ENCODE peak calls at places on chromosomes 2 and 18, in five cellular contexts. D, L, V, N and I are unnamed samples.

GRCh38 chr2:75100691-75101236 is 98.6 kb downstream of the TACR1 start:
- DNase-seq in D (no peak), L (no peak), V (peak), N (no peak), I (no peak)

GRCh38 chr2:98127229-98127989 is 40.4 kb downstream of the VWA3B start:
- DNase-seq in D (no peak), L (no peak), V (no peak), N (peak), I (no peak)

GRCh38 chr2:11393711-11394236 is 49.3 kb upstream of the ROCK2 start:
- DNase-seq in D (no peak), L (no peak), V (no peak), N (no peak), I (no peak)

GRCh38 chr2:128425731-128426620 is 107.3 kb upstream of the HS6ST1 start:
- DNase-seq in D (peak), L (no peak), V (peak), N (peak), I (no peak)

GRCh38 chr2:136139601-136140000 is 21.7 kb upstream of the CXCR4 start:
- DNase-seq in D (no peak), L (no peak), V (no peak), N (no peak), I (no peak)

GRCh38 chr2:237699870-237700582 is 72.6 kb downstream of the LRRFIP1 start:
- DNase-seq in D (no peak), L (no peak), V (no peak), N (no peak), I (no peak)

GRCh38 chr2:122519366-122519765 is 763.9 kb downstream of the TSN start:
- DNase-seq in D (no peak), L (no peak), V (no peak), N (no peak), I (no peak)

GRCh38 chr2:102070058-102070642 is 72.4 kb upstream of the IL1R1 start:
- DNase-seq in D (no peak), L (no peak), V (no peak), N (no peak), I (no peak)

GRCh38 chr2:187580462-187581124 is 26.4 kb upstream of the TFPI start:
- DNase-seq in D (no peak), L (no peak), V (peak), N (peak), I (no peak)

GRCh38 chr2:57490746-57491145 is 555.9 kb upstream of the VRK2 start:
- DNase-seq in D (no peak), L (no peak), V (no peak), N (peak), I (no peak)

GRCh38 chr2:12547771-12548170 is 169.0 kb upstream of the TRIB2 start:
- DNase-seq in D (no peak), L (no peak), V (no peak), N (no peak), I (no peak)

GRCh38 chr18:13562494-13563029 is 163.8 kb downstream of the FAM210A start:
- DNase-seq in D (no peak), L (no peak), V (no peak), N (no peak), I (no peak)

GRCh38 chr2:56227811-56228210 is 44.0 kb downstream of the CCDC85A start:
- DNase-seq in D (no peak), L (no peak), V (no peak), N (no peak), I (no peak)

GRCh38 chr2:224098473-224098872 is 59.4 kb upstream of the SERPINE2 start:
- DNase-seq in D (no peak), L (no peak), V (no peak), N (no peak), I (no peak)

GRCh38 chr18:59267511-59268126 is 5.6 kb downstream of the RAX start:
- DNase-seq in D (no peak), L (no peak), V (no peak), N (no peak), I (no peak)

GRCh38 chr2:239514753-239515152 is 113.9 kb upstream of the HDAC4 start:
- DNase-seq in D (no peak), L (no peak), V (no peak), N (no peak), I (no peak)

GRCh38 chr2:20496477-20496876 is 49.6 kb downstream of the RHOB start:
- DNase-seq in D (no peak), L (no peak), V (no peak), N (no peak), I (no peak)

GRCh38 chr2:216222650-216223352 is 113.7 kb downstream of the XRCC5 start:
- DNase-seq in D (no peak), L (no peak), V (no peak), N (peak), I (no peak)

GRCh38 chr2:188142636-188143035 is 149.0 kb upstream of the GULP1 start:
- DNase-seq in D (no peak), L (no peak), V (no peak), N (peak), I (no peak)

GRCh38 chr18:51194604-51195003 is 2.9 kb downstream of the MEX3C start:
- DNase-seq in D (no peak), L (no peak), V (no peak), N (no peak), I (no peak)

GRCh38 chr2:196537311-196537710 is 102.2 kb upstream of the CCDC150 start:
- DNase-seq in D (no peak), L (no peak), V (no peak), N (no peak), I (no peak)

GRCh38 chr2:15938803-15939555 is 1.4 kb upstream of the MYCN start:
- DNase-seq in D (no peak), L (no peak), V (no peak), N (no peak), I (no peak)

GRCh38 chr2:60275958-60276357 is 277.5 kb downstream of the BCL11A start:
- DNase-seq in D (no peak), L (no peak), V (no peak), N (no peak), I (no peak)

GRCh38 chr2:241730679-241731293 is 3.6 kb upstream of the D2HGDH start:
- DNase-seq in D (no peak), L (no peak), V (no peak), N (no peak), I (no peak)

GRCh38 chr2:161415467-161416293 is 417 bp upstream of the TBR1 start:
- DNase-seq in D (no peak), L (no peak), V (no peak), N (no peak), I (no peak)

GRCh38 chr2:112692914-112693313 is 27.9 kb upstream of the NT5DC4 start:
- DNase-seq in D (no peak), L (no peak), V (no peak), N (peak), I (no peak)

GRCh38 chr2:117960231-117960630 is 53.6 kb downstream of the CCDC93 start:
- DNase-seq in D (no peak), L (no peak), V (no peak), N (no peak), I (no peak)

GRCh38 chr18:58806826-58807714 is 57.6 kb upstream of the ZNF532 start:
- DNase-seq in D (no peak), L (no peak), V (no peak), N (no peak), I (no peak)

GRCh38 chr2:193966590-193966989 is 1690.4 kb upstream of the SLC39A10 start:
- DNase-seq in D (no peak), L (no peak), V (peak), N (peak), I (no peak)

GRCh38 chr2:175097297-175097696 is 70.7 kb downstream of the ATF2 start:
- DNase-seq in D (no peak), L (no peak), V (peak), N (no peak), I (no peak)

GRCh38 chr2:190678444-190679162 is 29.7 kb downstream of the NAB1 start:
- DNase-seq in D (no peak), L (no peak), V (no peak), N (no peak), I (no peak)

GRCh38 chr18:79926306-79926705 is 25.1 kb downstream of the SLC66A2 start:
- DNase-seq in D (no peak), L (no peak), V (no peak), N (no peak), I (no peak)

GRCh38 chr18:59996370-59996966 is 96.7 kb downstream of the PMAIP1 start:
- DNase-seq in D (peak), L (peak), V (peak), N (peak), I (peak)

GRCh38 chr18:48023334-48024008 is 93.0 kb upstream of the SMAD2 start:
- DNase-seq in D (peak), L (no peak), V (no peak), N (peak), I (peak)

GRCh38 chr18:77098033-77098432 is 34.5 kb downstream of the MBP start:
- DNase-seq in D (no peak), L (no peak), V (no peak), N (peak), I (no peak)

GRCh38 chr18:79460445-79461300 is 64.9 kb downstream of the NFATC1 start:
- DNase-seq in D (no peak), L (no peak), V (no peak), N (no peak), I (no peak)

GRCh38 chr18:2982452-2983172 is 30.3 kb downstream of the LPIN2 start:
- DNase-seq in D (no peak), L (no peak), V (no peak), N (no peak), I (no peak)
- TF ChIP-seq CTCF in D (no peak), L (no peak), V (no peak), N (no peak), I (no peak)

GRCh38 chr2:134269986-134270735 is 16.3 kb downstream of the MGAT5 start:
- DNase-seq in D (no peak), L (no peak), V (no peak), N (no peak), I (no peak)

GRCh38 chr2:134273240-134273983 is 19.5 kb downstream of the MGAT5 start:
- DNase-seq in D (no peak), L (no peak), V (no peak), N (no peak), I (no peak)

GRCh38 chr2:134271758-134272157 is 17.9 kb downstream of the MGAT5 start:
- DNase-seq in D (no peak), L (no peak), V (no peak), N (no peak), I (no peak)

GRCh38 chr2:134272831-134273230 is 19.0 kb downstream of the MGAT5 start:
- DNase-seq in D (peak), L (no peak), V (no peak), N (no peak), I (no peak)

GRCh38 chr2:134268265-134268664 is 14.4 kb downstream of the MGAT5 start:
- DNase-seq in D (no peak), L (no peak), V (no peak), N (no peak), I (no peak)
- TF ChIP-seq CTCF in D (no peak), L (no peak), V (no peak), N (no peak), I (no peak)

GRCh38 chr2:84906900-84907714 is 1.7 kb downstream of the TMSB10 start:
- DNase-seq in D (peak), L (no peak), V (no peak), N (peak), I (peak)

GRCh38 chr2:84906108-84906899 is 848 bp downstream of the TMSB10 start:
- DNase-seq in D (peak), L (no peak), V (no peak), N (no peak), I (no peak)

GRCh38 chr2:84904717-84905174 is 710 bp upstream of the TMSB10 start:
- DNase-seq in D (peak), L (no peak), V (no peak), N (peak), I (peak)

GRCh38 chr2:84904151-84904550 is 1.3 kb upstream of the TMSB10 start:
- DNase-seq in D (no peak), L (no peak), V (no peak), N (no peak), I (no peak)

DNA sequence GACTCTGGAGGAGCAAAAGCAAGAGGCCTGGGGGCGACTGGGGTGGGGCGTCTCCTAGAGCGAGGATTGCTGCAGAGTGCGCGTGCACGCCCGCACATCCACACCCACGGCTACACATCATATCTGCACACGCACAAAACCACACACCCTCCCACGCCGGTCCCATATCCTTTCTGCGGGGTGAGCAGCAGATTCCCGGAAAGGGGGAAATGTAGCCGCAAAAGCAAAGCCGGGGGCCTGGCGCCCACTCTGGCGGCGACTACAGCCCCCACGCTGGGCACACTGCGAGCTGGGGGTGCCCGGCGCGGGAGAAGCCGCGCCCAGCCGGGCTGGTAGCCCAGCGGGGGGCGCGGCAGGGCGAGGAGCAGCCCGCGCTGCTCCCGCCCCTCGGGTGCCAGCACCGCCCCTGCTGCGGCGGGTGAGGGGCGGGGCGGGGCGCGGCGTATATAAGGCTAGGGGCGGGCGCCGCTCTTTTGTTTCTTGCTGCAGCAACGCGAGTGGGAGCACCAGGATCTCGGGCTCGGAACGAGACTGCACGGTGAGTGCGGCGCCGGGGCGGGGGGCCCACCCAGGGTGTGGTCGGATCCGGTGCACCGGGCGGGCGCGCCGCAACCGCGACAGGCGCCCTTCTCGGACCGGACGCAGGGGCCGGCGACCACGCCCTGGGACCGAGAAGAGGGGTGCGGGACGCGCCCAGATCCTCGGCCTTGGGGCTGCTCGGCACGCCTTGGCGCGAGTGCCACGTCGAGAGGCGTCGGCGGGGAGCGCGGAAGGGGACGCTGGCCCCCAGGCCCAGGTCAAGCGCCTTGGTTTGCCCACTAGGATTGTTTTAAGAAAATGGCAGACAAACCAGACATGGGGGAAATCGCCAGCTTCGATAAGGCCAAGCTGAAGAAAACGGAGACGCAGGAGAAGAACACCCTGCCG is at the start of gene TMSB10:
- DNase-seq in D (peak), L (peak), V (no peak), N (peak), I (peak)
- TF ChIP-seq CTCF in D (no peak), L (peak), V (no peak), N (peak), I (no peak)

DNA sequence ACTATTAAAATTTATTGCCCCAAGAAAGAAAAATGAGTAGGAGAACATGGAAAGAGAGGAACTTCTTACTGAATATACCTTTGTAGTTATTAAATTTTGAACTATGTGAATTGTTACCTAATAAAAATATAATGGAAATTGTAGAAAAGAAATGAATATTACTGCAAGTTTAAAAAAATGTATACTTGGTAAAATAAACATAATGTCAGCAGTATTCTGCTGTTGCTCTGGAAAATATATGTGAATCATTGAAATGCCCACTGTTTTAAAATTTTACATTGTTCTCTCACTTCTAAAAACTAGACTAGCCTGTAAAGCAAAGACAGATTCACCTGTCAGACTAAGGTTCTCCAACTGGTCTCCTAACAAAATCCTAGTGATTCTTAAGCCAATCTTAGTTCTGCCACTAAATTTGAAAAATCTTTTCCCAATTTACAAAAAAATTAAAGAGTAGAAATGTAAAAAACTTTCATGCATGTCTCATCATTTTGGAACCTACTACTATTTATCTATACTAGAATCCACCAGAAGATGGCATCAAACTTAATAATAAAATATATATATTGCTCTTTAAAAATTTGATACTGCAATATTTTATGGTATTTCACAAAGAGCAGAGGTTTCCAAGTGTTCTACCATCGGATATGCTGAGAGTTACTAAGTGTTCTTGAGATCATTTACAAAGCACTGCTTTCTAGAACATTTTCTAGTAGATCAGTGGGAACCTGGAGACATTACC is 22.3 kb upstream of the TMEM237 start:
- DNase-seq in D (no peak), L (no peak), V (no peak), N (no peak), I (no peak)
- TF ChIP-seq CTCF in D (no peak), L (no peak), V (peak), N (no peak), I (no peak)